ENCODE peak calls at places on chromosomes 7 and 10, in nine cellular contexts. One of them, this sample, is unnamed.

GRCh38 chr7:81623251-81623855 is 146.5 kb downstream of the HGF start:
- DNase-seq in HTR-8/SVneo: no peak
- DNase-seq in effector memory CD4-positive, alpha-beta T cell: no peak
- DNase-seq in A172: no peak
- DNase-seq in left cardiac atrium: no peak
- DNase-seq in DMS153: no peak
- DNase-seq in kidney tubule cell: no peak
- DNase-seq in AG09309: no peak
- DNase-seq in caudate nucleus: no peak
- DNase-seq in this sample: peak

GRCh38 chr7:157551325-157552070 is 214.7 kb downstream of the DNAJB6 start:
- DNase-seq in DMS153: no peak
- DNase-seq in AG09309: no peak
- DNase-seq in left cardiac atrium: no peak
- DNase-seq in A172: no peak
- DNase-seq in kidney tubule cell: no peak
- DNase-seq in HTR-8/SVneo: no peak
- DNase-seq in effector memory CD4-positive, alpha-beta T cell: no peak
- DNase-seq in caudate nucleus: no peak
- DNase-seq in this sample: no peak

GRCh38 chr10:132904814-132905649 is 37.3 kb downstream of the CFAP46 start:
- DNase-seq in DMS153: no peak
- DNase-seq in kidney tubule cell: no peak
- DNase-seq in caudate nucleus: no peak
- DNase-seq in A172: peak
- DNase-seq in AG09309: no peak
- DNase-seq in HTR-8/SVneo: no peak
- DNase-seq in left cardiac atrium: peak
- DNase-seq in effector memory CD4-positive, alpha-beta T cell: no peak
- DNase-seq in this sample: no peak

GRCh38 chr7:115707236-115707635 is 323.3 kb downstream of the TFEC start:
- DNase-seq in A172: peak
- DNase-seq in caudate nucleus: no peak
- DNase-seq in HTR-8/SVneo: no peak
- DNase-seq in left cardiac atrium: no peak
- DNase-seq in AG09309: no peak
- DNase-seq in DMS153: peak
- DNase-seq in kidney tubule cell: peak
- DNase-seq in effector memory CD4-positive, alpha-beta T cell: no peak
- DNase-seq in this sample: peak

GRCh38 chr7:147523056-147523455 is 1067.5 kb upstream of the C7orf33 start:
- DNase-seq in AG09309: no peak
- DNase-seq in A172: no peak
- DNase-seq in left cardiac atrium: no peak
- DNase-seq in HTR-8/SVneo: no peak
- DNase-seq in kidney tubule cell: no peak
- DNase-seq in DMS153: no peak
- DNase-seq in caudate nucleus: no peak
- DNase-seq in effector memory CD4-positive, alpha-beta T cell: no peak
- DNase-seq in this sample: no peak

GRCh38 chr7:128867842-128868623 is 5.4 kb downstream of the ATP6V1F start:
- DNase-seq in DMS153: peak
- DNase-seq in AG09309: no peak
- DNase-seq in A172: no peak
- DNase-seq in effector memory CD4-positive, alpha-beta T cell: no peak
- DNase-seq in caudate nucleus: no peak
- DNase-seq in HTR-8/SVneo: no peak
- DNase-seq in left cardiac atrium: no peak
- DNase-seq in kidney tubule cell: no peak
- DNase-seq in this sample: peak

GRCh38 chr10:80900661-80901060 is 363.0 kb downstream of the SH2D4B start:
- DNase-seq in effector memory CD4-positive, alpha-beta T cell: no peak
- DNase-seq in A172: no peak
- DNase-seq in AG09309: no peak
- DNase-seq in caudate nucleus: no peak
- DNase-seq in HTR-8/SVneo: no peak
- DNase-seq in kidney tubule cell: no peak
- DNase-seq in DMS153: no peak
- DNase-seq in left cardiac atrium: no peak
- DNase-seq in this sample: peak

GRCh38 chr7:9890092-9890491 is 1083.6 kb upstream of the PHF14 start:
- DNase-seq in DMS153: no peak
- DNase-seq in effector memory CD4-positive, alpha-beta T cell: no peak
- DNase-seq in caudate nucleus: no peak
- DNase-seq in AG09309: no peak
- DNase-seq in left cardiac atrium: no peak
- DNase-seq in A172: no peak
- DNase-seq in HTR-8/SVneo: no peak
- DNase-seq in kidney tubule cell: no peak
- DNase-seq in this sample: no peak

GRCh38 chr10:4704034-4704545 is 121.9 kb upstream of the AKR1E2 start:
- DNase-seq in caudate nucleus: no peak
- DNase-seq in DMS153: no peak
- DNase-seq in AG09309: peak
- DNase-seq in effector memory CD4-positive, alpha-beta T cell: no peak
- DNase-seq in HTR-8/SVneo: peak
- DNase-seq in left cardiac atrium: no peak
- DNase-seq in kidney tubule cell: peak
- DNase-seq in A172: peak
- DNase-seq in this sample: peak

GRCh38 chr10:118101501-118101900 is 54.8 kb upstream of the RAB11FIP2 start:
- DNase-seq in AG09309: peak
- DNase-seq in DMS153: no peak
- DNase-seq in caudate nucleus: no peak
- DNase-seq in kidney tubule cell: peak
- DNase-seq in effector memory CD4-positive, alpha-beta T cell: no peak
- DNase-seq in HTR-8/SVneo: no peak
- DNase-seq in A172: no peak
- DNase-seq in left cardiac atrium: no peak
- DNase-seq in this sample: no peak

GRCh38 chr10:29699621-29700020 is 64.8 kb upstream of the SVIL start:
- DNase-seq in HTR-8/SVneo: peak
- DNase-seq in kidney tubule cell: no peak
- DNase-seq in effector memory CD4-positive, alpha-beta T cell: no peak
- DNase-seq in AG09309: no peak
- DNase-seq in caudate nucleus: no peak
- DNase-seq in DMS153: no peak
- DNase-seq in left cardiac atrium: no peak
- DNase-seq in A172: no peak
- DNase-seq in this sample: no peak

GRCh38 chr10:3825862-3826351 is 40.9 kb upstream of the KLF6 start:
- DNase-seq in caudate nucleus: no peak
- DNase-seq in effector memory CD4-positive, alpha-beta T cell: no peak
- DNase-seq in kidney tubule cell: peak
- DNase-seq in HTR-8/SVneo: no peak
- DNase-seq in DMS153: no peak
- DNase-seq in A172: no peak
- DNase-seq in left cardiac atrium: peak
- DNase-seq in AG09309: no peak
- DNase-seq in this sample: no peak

GRCh38 chr7:108722561-108722960 is 152.9 kb downstream of the DNAJB9 start:
- DNase-seq in caudate nucleus: no peak
- DNase-seq in HTR-8/SVneo: no peak
- DNase-seq in AG09309: no peak
- DNase-seq in A172: no peak
- DNase-seq in DMS153: no peak
- DNase-seq in effector memory CD4-positive, alpha-beta T cell: no peak
- DNase-seq in kidney tubule cell: no peak
- DNase-seq in left cardiac atrium: no peak
- DNase-seq in this sample: no peak

GRCh38 chr10:125097409-125098070 is 62.8 kb downstream of the CTBP2 start:
- DNase-seq in kidney tubule cell: no peak
- DNase-seq in AG09309: no peak
- DNase-seq in HTR-8/SVneo: no peak
- DNase-seq in effector memory CD4-positive, alpha-beta T cell: no peak
- DNase-seq in left cardiac atrium: no peak
- DNase-seq in A172: no peak
- DNase-seq in caudate nucleus: no peak
- DNase-seq in DMS153: no peak
- DNase-seq in this sample: no peak

GRCh38 chr7:157282141-157282801 is 54.5 kb upstream of the DNAJB6 start:
- DNase-seq in A172: peak
- DNase-seq in DMS153: no peak
- DNase-seq in caudate nucleus: no peak
- DNase-seq in kidney tubule cell: no peak
- DNase-seq in left cardiac atrium: no peak
- DNase-seq in effector memory CD4-positive, alpha-beta T cell: no peak
- DNase-seq in HTR-8/SVneo: no peak
- DNase-seq in AG09309: no peak
- DNase-seq in this sample: no peak

GRCh38 chr10:130231211-130231850 is 95.1 kb downstream of the GLRX3 start:
- DNase-seq in DMS153: no peak
- DNase-seq in A172: no peak
- DNase-seq in left cardiac atrium: no peak
- DNase-seq in caudate nucleus: no peak
- DNase-seq in kidney tubule cell: no peak
- DNase-seq in AG09309: no peak
- DNase-seq in HTR-8/SVneo: no peak
- DNase-seq in effector memory CD4-positive, alpha-beta T cell: no peak
- DNase-seq in this sample: no peak

GRCh38 chr10:129332476-129332875 is 134.6 kb upstream of the MGMT start:
- DNase-seq in caudate nucleus: no peak
- DNase-seq in effector memory CD4-positive, alpha-beta T cell: no peak
- DNase-seq in A172: no peak
- DNase-seq in AG09309: no peak
- DNase-seq in HTR-8/SVneo: no peak
- DNase-seq in kidney tubule cell: peak
- DNase-seq in left cardiac atrium: no peak
- DNase-seq in DMS153: peak
- DNase-seq in this sample: no peak

GRCh38 chr10:43689955-43690771 is 41.5 kb upstream of the ZNF32 start:
- DNase-seq in DMS153: peak
- DNase-seq in kidney tubule cell: peak
- DNase-seq in caudate nucleus: no peak
- DNase-seq in HTR-8/SVneo: peak
- DNase-seq in left cardiac atrium: peak
- DNase-seq in effector memory CD4-positive, alpha-beta T cell: peak
- DNase-seq in A172: no peak
- DNase-seq in AG09309: no peak
- DNase-seq in this sample: peak

GRCh38 chr10:119209050-119209735 is 1.8 kb downstream of the GRK5 start:
- DNase-seq in left cardiac atrium: peak
- DNase-seq in A172: peak
- DNase-seq in HTR-8/SVneo: no peak
- DNase-seq in effector memory CD4-positive, alpha-beta T cell: peak
- DNase-seq in AG09309: no peak
- DNase-seq in caudate nucleus: no peak
- DNase-seq in kidney tubule cell: peak
- DNase-seq in DMS153: no peak
- DNase-seq in this sample: no peak

GRCh38 chr7:36506820-36507219 is 117.2 kb downstream of the ANLN start:
- DNase-seq in A172: peak
- DNase-seq in caudate nucleus: no peak
- DNase-seq in effector memory CD4-positive, alpha-beta T cell: no peak
- DNase-seq in AG09309: no peak
- DNase-seq in HTR-8/SVneo: no peak
- DNase-seq in left cardiac atrium: no peak
- DNase-seq in kidney tubule cell: peak
- DNase-seq in DMS153: no peak
- DNase-seq in this sample: peak

GRCh38 chr7:40885503-40885902 is 750.7 kb downstream of the SUGCT start:
- DNase-seq in kidney tubule cell: peak
- DNase-seq in effector memory CD4-positive, alpha-beta T cell: no peak
- DNase-seq in DMS153: no peak
- DNase-seq in HTR-8/SVneo: peak
- DNase-seq in AG09309: no peak
- DNase-seq in left cardiac atrium: no peak
- DNase-seq in caudate nucleus: no peak
- DNase-seq in A172: peak
- DNase-seq in this sample: no peak

GRCh38 chr10:79202188-79203013 is 133.6 kb downstream of the ZMIZ1 start:
- DNase-seq in HTR-8/SVneo: peak
- DNase-seq in AG09309: no peak
- DNase-seq in A172: no peak
- DNase-seq in DMS153: no peak
- DNase-seq in kidney tubule cell: peak
- DNase-seq in caudate nucleus: no peak
- DNase-seq in effector memory CD4-positive, alpha-beta T cell: no peak
- DNase-seq in left cardiac atrium: peak
- DNase-seq in this sample: no peak

GRCh38 chr10:68871105-68871711 is 29.9 kb upstream of the DDX50 start:
- DNase-seq in kidney tubule cell: peak
- DNase-seq in DMS153: no peak
- DNase-seq in effector memory CD4-positive, alpha-beta T cell: no peak
- DNase-seq in caudate nucleus: no peak
- DNase-seq in left cardiac atrium: no peak
- DNase-seq in AG09309: no peak
- DNase-seq in A172: peak
- DNase-seq in HTR-8/SVneo: no peak
- DNase-seq in this sample: no peak

GRCh38 chr10:14296081-14296709 is 34.5 kb downstream of the FRMD4A start:
- DNase-seq in DMS153: no peak
- DNase-seq in effector memory CD4-positive, alpha-beta T cell: no peak
- DNase-seq in left cardiac atrium: no peak
- DNase-seq in HTR-8/SVneo: no peak
- DNase-seq in AG09309: no peak
- DNase-seq in kidney tubule cell: peak
- DNase-seq in A172: peak
- DNase-seq in caudate nucleus: no peak
- DNase-seq in this sample: no peak

GRCh38 chr10:59290448-59290847 is 71.9 kb downstream of the FAM13C start:
- DNase-seq in AG09309: no peak
- DNase-seq in kidney tubule cell: no peak
- DNase-seq in caudate nucleus: no peak
- DNase-seq in effector memory CD4-positive, alpha-beta T cell: no peak
- DNase-seq in DMS153: no peak
- DNase-seq in A172: no peak
- DNase-seq in HTR-8/SVneo: no peak
- DNase-seq in left cardiac atrium: no peak
- DNase-seq in this sample: no peak